ENCODE peak calls at places on chromosomes 4 and X, in ten cellular contexts. I, V, O, Z, P, Y, F, A, U and T are unnamed samples.

GRCh38 chrX:2503591-2504500 is 3.1 kb upstream of the DHRSX start:
- DNase-seq in I (no peak), V (no peak), O (no peak), Z (no peak), P (no peak), Y (no peak), F (no peak), A (no peak), U (no peak), T (no peak)

GRCh38 chr4:7788687-7789425 is 150.8 kb downstream of the AFAP1 start:
- DNase-seq in I (no peak), V (no peak), O (no peak), Z (no peak), P (no peak), Y (no peak), F (no peak), A (no peak), U (no peak), T (no peak)

GRCh38 chr4:152579107-152579764 is 43.3 kb upstream of the FBXW7 start:
- DNase-seq in I (no peak), V (no peak), O (no peak), Z (no peak), P (no peak), Y (no peak), F (no peak), A (no peak), U (no peak), T (no peak)

GRCh38 chr4:132063829-132064228 is 1085.3 kb upstream of the PCDH10 start:
- DNase-seq in I (no peak), V (no peak), O (no peak), Z (no peak), P (no peak), Y (no peak), F (no peak), A (peak; percentile 19), U (peak; percentile 21), T (no peak)

GRCh38 chr4:113050837-113051236 is 1.4 kb downstream of the ANK2 start:
- DNase-seq in I (no peak), V (no peak), O (no peak), Z (no peak), P (no peak), Y (no peak), F (no peak), A (no peak), U (no peak), T (peak; percentile 61)

GRCh38 chr4:43855283-43855682 is 593.3 kb downstream of the KCTD8 start:
- DNase-seq in I (no peak), V (no peak), O (no peak), Z (no peak), P (no peak), Y (no peak), F (no peak), A (no peak), U (no peak), T (peak; percentile 19)

GRCh38 chr4:8591114-8591513 is 1.5 kb upstream of the CPZ start:
- DNase-seq in I (no peak), V (no peak), O (no peak), Z (no peak), P (no peak), Y (no peak), F (peak; percentile 47), A (no peak), U (no peak), T (no peak)

GRCh38 chr4:8370835-8371234 is 69.7 kb downstream of the ACOX3 start:
- DNase-seq in I (no peak), V (no peak), O (no peak), Z (no peak), P (no peak), Y (no peak), F (peak; percentile 79), A (peak; percentile 6), U (no peak), T (no peak)

GRCh38 chr4:38162240-38162784 is 202.1 kb downstream of the PTTG2 start:
- DNase-seq in I (no peak), V (peak; percentile 51), O (peak; percentile 73), Z (no peak), P (no peak), Y (no peak), F (no peak), A (no peak), U (peak; percentile 94), T (no peak)

GRCh38 chrX:17098516-17099247 is 152.2 kb downstream of the REPS2 start:
- DNase-seq in I (no peak), V (no peak), O (no peak), Z (no peak), P (no peak), Y (no peak), F (no peak), A (no peak), U (no peak), T (no peak)

GRCh38 chrX:72349190-72349589 is 43.5 kb upstream of the CITED1 start:
- DNase-seq in I (no peak), V (peak; percentile 6), O (no peak), Z (no peak), P (peak; percentile 13), Y (no peak), F (no peak), A (no peak), U (no peak), T (no peak)

GRCh38 chrX:37746268-37746931 is 33.5 kb upstream of the CYBB start:
- DNase-seq in I (no peak), V (peak; percentile 5), O (peak; percentile 7), Z (no peak), P (peak; percentile 26), Y (no peak), F (no peak), A (no peak), U (peak; percentile 6), T (no peak)

GRCh38 chr4:148441986-148442829 is at the start of gene NR3C2:
- DNase-seq in I (peak; percentile 96), V (peak; percentile 95), O (peak; percentile 93), Z (peak; percentile 97), P (peak; percentile 87), Y (peak; percentile 99), F (peak; percentile 97), A (peak; percentile 52), U (peak; percentile 97), T (peak; percentile 100)

GRCh38 chr4:139574641-139575040 is 18.6 kb upstream of the SETD7 start:
- DNase-seq in I (no peak), V (no peak), O (no peak), Z (no peak), P (no peak), Y (no peak), F (no peak), A (no peak), U (no peak), T (no peak)

GRCh38 chrX:11427082-11428033 is 134.1 kb downstream of the AMELX start:
- DNase-seq in I (no peak), V (no peak), O (peak; percentile 9), Z (peak; percentile 58), P (no peak), Y (no peak), F (peak; percentile 75), A (no peak), U (no peak), T (no peak)

GRCh38 chr4:88320780-88321373 is 36.5 kb upstream of the PPM1K start:
- DNase-seq in I (peak; percentile 6), V (no peak), O (no peak), Z (peak; percentile 81), P (peak; percentile 33), Y (no peak), F (no peak), A (no peak), U (peak; percentile 39), T (peak; percentile 3)

GRCh38 chr4:48739560-48740019 is 40.5 kb downstream of the FRYL start:
- DNase-seq in I (no peak), V (no peak), O (no peak), Z (no peak), P (no peak), Y (no peak), F (no peak), A (no peak), U (no peak), T (no peak)

GRCh38 chrX:67384403-67384802 is 159.4 kb upstream of the AR start:
- DNase-seq in I (no peak), V (no peak), O (no peak), Z (no peak), P (no peak), Y (no peak), F (no peak), A (no peak), U (no peak), T (no peak)

GRCh38 chrX:3990569-3990968 is 277.1 kb upstream of the PRKX start:
- DNase-seq in I (no peak), V (no peak), O (no peak), Z (no peak), P (no peak), Y (no peak), F (no peak), A (no peak), U (no peak), T (no peak)

GRCh38 chr4:122854860-122855259 is 28.2 kb downstream of the FGF2 start:
- DNase-seq in I (no peak), V (no peak), O (peak; percentile 4), Z (no peak), P (no peak), Y (peak; percentile 48), F (no peak), A (no peak), U (no peak), T (peak; percentile 48)

GRCh38 chr4:6616087-6616995 is 24.1 kb upstream of the MRFAP1 start:
- DNase-seq in I (no peak), V (no peak), O (no peak), Z (no peak), P (no peak), Y (no peak), F (no peak), A (no peak), U (no peak), T (no peak)

GRCh38 chr4:109682875-109683274 is 20.4 kb downstream of the CASP6 start:
- DNase-seq in I (no peak), V (no peak), O (no peak), Z (no peak), P (no peak), Y (no peak), F (no peak), A (no peak), U (no peak), T (no peak)

GRCh38 chr4:148651991-148652390 is 209.8 kb upstream of the NR3C2 start:
- DNase-seq in I (no peak), V (peak; percentile 4), O (no peak), Z (no peak), P (no peak), Y (no peak), F (no peak), A (no peak), U (no peak), T (no peak)

GRCh38 chr4:26410385-26411293 is 79.6 kb downstream of the CCKAR start:
- DNase-seq in I (no peak), V (peak; percentile 12), O (peak; percentile 20), Z (peak; percentile 20), P (peak; percentile 32), Y (no peak), F (no peak), A (peak; percentile 58), U (peak; percentile 72), T (peak; percentile 82)

GRCh38 chrX:10769696-10770619 is 149.6 kb upstream of the MID1 start:
- DNase-seq in I (no peak), V (no peak), O (peak; percentile 3), Z (no peak), P (no peak), Y (no peak), F (no peak), A (peak; percentile 95), U (peak; percentile 51), T (peak; percentile 11)